ENCODE peak calls at places on chromosomes 3 and 15, in seven cellular contexts. Q is A549, F is body of pancreas, O is MCF 10A, P is bronchial epithelial cell, W is fibroblast of mammary gland, D is lung. A is an unnamed sample.
A peak's percentile ranks its signal among the peaks of the same experiment; 100 is the strongest.

GRCh38 chr3:65331730-65332129 is 643.9 kb upstream of the ADAMTS9 start:
- DNase-seq in D (no peak), O (no peak), F (no peak), P (no peak), W (no peak), Q (no peak), A (no peak)

GRCh38 chr3:81764665-81765064 is 3.2 kb upstream of the GBE1 start:
- DNase-seq in P (peak; percentile 29), W (peak; percentile 64), D (no peak), O (peak; percentile 24), Q (no peak), F (no peak), A (no peak)

GRCh38 chr3:128800241-128801187 is 74.5 kb downstream of the RAB7A start:
- DNase-seq in O (no peak), W (no peak), Q (no peak), P (no peak), F (no peak), D (no peak), A (no peak)

GRCh38 chr3:197908957-197909701 is 40.9 kb upstream of the RPL35A start:
- DNase-seq in P (peak; percentile 34), W (peak; percentile 12), O (no peak), D (no peak), F (no peak), Q (no peak), A (no peak)

GRCh38 chr3:42830437-42831320 is 21.4 kb downstream of the ACKR2 start:
- DNase-seq in P (peak; percentile 54), D (no peak), O (peak; percentile 63), Q (peak; percentile 37), W (peak; percentile 61), F (no peak), A (no peak)

GRCh38 chr15:99305761-99306505 is 54.7 kb downstream of the LRRC28 start:
- DNase-seq in F (peak; percentile 34), Q (peak; percentile 72), W (peak; percentile 66), D (no peak), P (peak; percentile 89), O (peak; percentile 91), A (no peak)

GRCh38 chr3:12953201-12953712 is 111.9 kb upstream of the RPL32 start:
- DNase-seq in D (no peak), Q (no peak), W (no peak), P (no peak), F (no peak), O (no peak), A (no peak)

GRCh38 chr3:178421069-178421468 is 115.2 kb upstream of the KCNMB2 start:
- DNase-seq in P (no peak), W (no peak), D (no peak), Q (peak; percentile 19), O (no peak), F (no peak), A (no peak)

GRCh38 chr3:23720059-23720458 is 85.7 kb upstream of the UBE2E1 start:
- DNase-seq in P (no peak), Q (no peak), O (no peak), W (no peak), D (no peak), F (no peak), A (no peak)

GRCh38 chr3:23723930-23724329 is 81.8 kb upstream of the UBE2E1 start:
- DNase-seq in Q (no peak), P (no peak), F (no peak), W (no peak), D (no peak), O (no peak), A (no peak)

GRCh38 chr3:23723153-23723552 is 82.6 kb upstream of the UBE2E1 start:
- DNase-seq in Q (no peak), D (no peak), O (no peak), F (no peak), W (no peak), P (no peak), A (no peak)

DNA sequence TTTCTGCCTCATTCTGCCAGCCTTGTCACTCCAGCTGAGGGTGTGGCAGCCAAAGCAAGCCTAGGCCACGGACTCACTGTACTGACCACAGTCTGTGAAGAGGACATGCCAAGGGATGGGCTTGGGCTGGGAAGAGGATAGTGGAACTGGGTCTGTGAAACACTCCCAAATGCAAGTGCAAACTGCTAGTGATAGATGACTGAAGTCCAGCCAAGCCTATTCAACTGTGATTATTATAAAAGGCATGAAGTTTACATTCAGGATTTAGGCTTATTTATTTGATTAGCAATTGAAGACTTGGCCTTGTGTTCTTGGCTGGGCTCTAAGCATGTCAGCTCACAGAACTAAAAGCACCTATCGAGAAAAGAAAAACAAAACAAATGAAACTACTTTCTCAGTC is 84.9 kb upstream of the UBE2E1 start:
- DNase-seq in F (no peak), D (no peak), Q (no peak), W (peak; percentile 26), O (no peak), P (peak; percentile 62), A (peak; percentile 32)
- TF ChIP-seq CTCF in F (no peak), D (no peak), Q (no peak), W (no peak), O (no peak), P (no peak), A (no peak)

GRCh38 chr3:180600473-180600872 is 1.5 kb upstream of the TTC14 start:
- DNase-seq in O (no peak), Q (no peak), P (no peak), W (no peak), F (no peak), D (no peak), A (no peak)

GRCh38 chr3:180595536-180595935 is 6.4 kb upstream of the TTC14 start:
- DNase-seq in D (no peak), F (no peak), O (no peak), Q (no peak), W (no peak), P (no peak), A (no peak)

GRCh38 chr3:180590396-180590795 is 11.6 kb upstream of the TTC14 start:
- DNase-seq in D (no peak), O (no peak), W (no peak), F (no peak), Q (no peak), P (no peak), A (no peak)

GRCh38 chr3:180594631-180595348 is 7.2 kb upstream of the TTC14 start:
- DNase-seq in P (peak; percentile 69), O (peak; percentile 55), Q (peak; percentile 44), D (no peak), W (peak; percentile 71), F (no peak), A (peak; percentile 18)
- TF ChIP-seq CTCF in P (peak; percentile 41), O (peak; percentile 55), Q (peak; percentile 47), D (no peak), W (peak; percentile 59), F (peak; percentile 77), A (peak; percentile 81)

GRCh38 chr3:113279686-113280085 is 68.3 kb downstream of the BOC start:
- DNase-seq in W (no peak), P (no peak), F (no peak), O (no peak), Q (peak; percentile 14), D (no peak), A (no peak)
- TF ChIP-seq CTCF in W (no peak), P (no peak), F (no peak), O (no peak), Q (no peak), D (no peak), A (no peak)

DNA sequence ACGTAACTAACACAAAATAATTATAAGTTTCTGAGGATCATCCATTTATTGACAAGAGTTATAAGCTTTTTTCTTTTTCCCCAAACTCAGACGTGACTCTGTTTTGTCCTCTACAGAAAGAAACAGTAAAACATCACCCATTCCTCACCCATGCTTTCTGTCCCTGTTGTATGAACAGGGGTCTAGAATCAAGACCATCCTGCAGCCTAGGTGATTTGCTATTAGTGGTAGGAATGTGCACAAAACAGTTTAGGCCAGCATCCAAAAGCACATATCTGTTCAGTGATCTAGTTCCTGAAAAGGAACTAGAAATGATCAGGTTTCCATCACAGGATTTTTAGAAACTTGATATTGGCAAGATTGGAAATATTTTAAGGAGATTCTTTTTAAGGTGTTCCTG is 527.6 kb downstream of the SOX2 start:
- DNase-seq in D (no peak), W (no peak), O (no peak), F (no peak), Q (no peak), P (no peak), A (no peak)
- TF ChIP-seq CTCF in D (no peak), W (no peak), O (no peak), F (no peak), Q (no peak), P (no peak), A (no peak)

GRCh38 chr15:94412979-94413741 is 181.8 kb downstream of the MCTP2 start:
- DNase-seq in F (no peak), Q (peak; percentile 29), O (peak; percentile 36), P (peak; percentile 43), D (no peak), W (peak; percentile 35), A (peak; percentile 49)
- TF ChIP-seq CTCF in F (peak; percentile 49), Q (peak; percentile 45), O (peak; percentile 52), P (peak; percentile 23), D (peak; percentile 16), W (peak; percentile 44), A (peak; percentile 70)

DNA sequence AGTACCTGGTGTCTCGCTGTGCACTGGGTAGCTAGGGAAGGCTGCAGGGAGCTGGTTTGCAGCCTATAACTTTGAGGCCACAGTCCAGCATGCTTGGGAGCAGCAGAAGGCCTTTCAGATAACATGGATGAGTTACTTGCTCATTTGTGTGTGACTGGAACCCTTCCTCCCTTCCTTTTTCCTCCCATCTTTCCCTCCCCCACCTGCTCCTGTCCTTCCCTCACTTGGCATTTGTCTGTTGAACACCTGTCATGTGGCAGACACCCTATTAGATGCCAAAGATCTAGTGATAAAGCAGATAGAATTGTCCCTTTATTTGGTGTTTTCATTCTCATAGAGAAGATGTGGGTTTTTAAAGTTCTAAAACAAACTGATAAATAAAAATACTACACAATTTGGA is 71.6 kb downstream of the LRTM1 start:
- DNase-seq in W (no peak), Q (no peak), F (no peak), P (no peak), O (no peak), D (no peak), A (no peak)
- TF ChIP-seq CTCF in W (no peak), Q (no peak), F (no peak), P (no peak), O (no peak), D (no peak), A (no peak)

GRCh38 chr3:134840459-134840858 is 45.4 kb downstream of the EPHB1 start:
- DNase-seq in D (no peak), P (no peak), W (no peak), O (no peak), F (no peak), Q (no peak), A (no peak)

GRCh38 chr3:134839422-134839821 is 44.4 kb downstream of the EPHB1 start:
- DNase-seq in P (no peak), D (no peak), F (no peak), W (no peak), O (peak; percentile 5), Q (no peak), A (no peak)

GRCh38 chr3:134836921-134837320 is 41.9 kb downstream of the EPHB1 start:
- DNase-seq in O (no peak), W (no peak), P (no peak), D (no peak), F (no peak), Q (no peak), A (no peak)

GRCh38 chr3:134839990-134840389 is 44.9 kb downstream of the EPHB1 start:
- DNase-seq in O (no peak), Q (no peak), P (no peak), F (no peak), D (no peak), W (no peak), A (no peak)

GRCh38 chr3:134838599-134838998 is 43.5 kb downstream of the EPHB1 start:
- DNase-seq in D (no peak), W (peak; percentile 6), P (no peak), F (no peak), Q (no peak), O (no peak), A (no peak)
- TF ChIP-seq CTCF in D (no peak), W (peak; percentile 38), P (peak; percentile 7), F (no peak), Q (peak; percentile 8), O (peak; percentile 18), A (peak; percentile 44)

A was measured in foreskin keratinocyte.